ENCODE peak calls at places on chromosomes 13 and 19, in six cellular contexts. I is mammary epithelial cell, B is neural crest cell, F is kidney epithelial cell, K is cardiac fibroblast, H is mucosa of descending colon. L is an unnamed sample.

GRCh38 chr13:25901460-25902376 is 150.1 kb downstream of the SHISA2 start:
- DNase-seq in F (peak; percentile 49), I (peak; percentile 96), K (peak; percentile 73), H (no peak), B (no peak), L (no peak)

GRCh38 chr13:83340170-83340569 is 542.1 kb downstream of the SLITRK1 start:
- DNase-seq in B (no peak), K (no peak), F (no peak), I (no peak), H (no peak), L (no peak)

GRCh38 chr13:32323912-32324311 is 8.6 kb downstream of the BRCA2 start:
- DNase-seq in F (no peak), K (peak; percentile 86), I (peak; percentile 39), H (no peak), B (no peak), L (no peak)

GRCh38 chr19:20607943-20608342 is 42.4 kb upstream of the ZNF737 start:
- DNase-seq in B (no peak), H (no peak), F (no peak), I (no peak), K (no peak), L (no peak)

GRCh38 chr19:33724723-33725060 is 72.0 kb upstream of the KCTD15 start:
- DNase-seq in H (no peak), B (no peak), F (no peak), I (no peak), K (no peak), L (no peak)

GRCh38 chr13:42876810-42877550 is 95.6 kb downstream of the FAM216B start:
- DNase-seq in F (no peak), I (peak; percentile 79), B (no peak), H (no peak), K (peak; percentile 88), L (no peak)

GRCh38 chr19:49684251-49684982 is 5.0 kb upstream of the ADM5 start:
- DNase-seq in K (no peak), B (no peak), H (no peak), F (no peak), I (no peak), L (peak; percentile 65)

GRCh38 chr13:105538346-105538745 is 997.1 kb downstream of the EFNB2 start:
- DNase-seq in F (no peak), K (no peak), I (no peak), B (no peak), H (no peak), L (no peak)

GRCh38 chr19:22784051-22784450 is at the start of gene ZNF99:
- DNase-seq in H (no peak), I (no peak), B (no peak), K (no peak), F (no peak), L (no peak)

GRCh38 chr13:27920677-27921420 is 1.0 kb downstream of the PDX1 start:
- DNase-seq in I (peak; percentile 39), F (no peak), H (peak; percentile 50), K (no peak), B (no peak), L (peak; percentile 38)

GRCh38 chr19:47539747-47540311 is 25.0 kb upstream of the NAPA start:
- DNase-seq in K (no peak), I (no peak), H (no peak), F (no peak), B (no peak), L (no peak)

GRCh38 chr19:46863818-46864629 is 3.2 kb downstream of the ARHGAP35 start:
- DNase-seq in I (peak; percentile 79), K (peak; percentile 43), B (no peak), F (no peak), H (peak; percentile 36), L (peak; percentile 73)

GRCh38 chr13:74555291-74556001 is 421.2 kb upstream of the KLF12 start:
- DNase-seq in I (no peak), K (no peak), B (no peak), H (no peak), F (no peak), L (no peak)

GRCh38 chr19:10854350-10855089 is 6.3 kb downstream of the C19orf38 start:
- DNase-seq in H (no peak), K (no peak), I (no peak), F (no peak), B (no peak), L (no peak)

GRCh38 chr19:10852941-10853340 is 4.7 kb downstream of the C19orf38 start:
- DNase-seq in K (no peak), F (no peak), H (no peak), B (no peak), I (no peak), L (no peak)

GRCh38 chr19:10852098-10852800 is 4.0 kb downstream of the C19orf38 start:
- DNase-seq in B (no peak), I (peak; percentile 46), K (peak; percentile 61), F (no peak), H (no peak), L (no peak)

GRCh38 chr19:10858204-10858828 is 10.1 kb downstream of the C19orf38 start:
- DNase-seq in H (no peak), F (no peak), I (no peak), B (peak; percentile 55), K (peak; percentile 44), L (no peak)

GRCh38 chr19:10855879-10856522 is 7.8 kb downstream of the C19orf38 start:
- DNase-seq in I (no peak), F (no peak), H (no peak), K (peak; percentile 28), B (no peak), L (peak; percentile 30)
- TF ChIP-seq CTCF in I (peak; percentile 59), F (peak; percentile 53), H (no peak), K (peak; percentile 67), B (peak; percentile 59), L (no peak)

DNA sequence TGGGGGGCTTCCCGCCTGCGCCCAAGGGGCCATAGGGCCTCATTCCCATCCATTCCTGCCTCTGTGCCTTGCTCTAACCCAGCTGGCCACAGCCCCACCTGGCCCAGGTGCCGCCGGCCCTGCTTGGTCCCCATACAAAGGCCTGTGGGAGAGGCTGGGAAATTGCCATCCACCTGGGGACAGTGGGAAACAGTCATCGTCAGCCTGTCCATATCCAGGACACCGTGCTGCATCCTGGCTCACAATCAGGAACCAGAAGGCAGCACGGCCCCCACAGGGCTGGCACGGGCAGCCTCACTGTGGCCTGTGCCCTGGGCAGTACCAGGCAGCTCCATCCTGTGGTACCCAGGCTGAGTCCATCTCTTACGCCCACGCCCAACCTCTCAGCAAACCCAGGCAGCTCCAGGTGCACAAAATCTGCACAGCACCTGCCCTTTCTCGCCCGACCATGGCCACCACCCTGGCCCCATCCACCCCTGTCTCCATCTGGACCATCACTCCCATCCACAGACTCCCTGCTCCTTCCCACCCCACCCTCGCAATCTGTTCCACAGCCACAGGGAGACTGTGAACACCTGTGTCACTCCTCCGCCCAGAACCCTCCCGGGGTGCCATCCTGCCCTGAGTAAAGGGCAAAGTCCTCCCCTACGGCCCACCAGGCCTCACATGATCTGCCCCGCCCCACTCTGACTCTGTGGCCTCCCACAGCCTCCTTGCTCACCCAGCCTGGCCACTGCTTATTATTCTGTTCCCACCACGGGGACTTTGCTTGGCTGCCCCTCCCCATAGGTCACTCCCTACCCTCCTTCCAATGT is 21.1 kb upstream of the FBXO27 start:
- DNase-seq in K (no peak), F (no peak), H (peak; percentile 61), I (no peak), B (no peak), L (peak; percentile 50)
- TF ChIP-seq CTCF in K (no peak), F (no peak), H (no peak), I (no peak), B (no peak), L (no peak)

DNA sequence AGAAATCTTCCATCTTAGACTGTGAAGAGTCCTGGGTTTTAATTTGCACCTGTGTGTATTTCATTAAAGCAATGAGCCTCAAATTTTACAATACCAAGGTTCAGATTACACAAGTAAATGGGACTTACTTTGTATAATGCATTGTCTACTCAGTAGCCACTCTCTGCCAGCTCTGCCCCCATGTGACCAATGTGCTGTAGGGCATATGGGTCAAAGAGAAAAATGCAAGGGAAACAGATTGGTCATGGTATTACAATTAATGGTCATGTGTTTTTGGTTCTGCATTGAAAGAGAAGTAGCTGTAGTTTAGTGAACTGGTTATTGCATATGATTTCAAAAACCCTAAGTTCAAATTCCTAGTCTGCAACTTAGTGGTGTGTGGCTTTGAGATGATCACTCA is 545.5 kb downstream of the SUCLA2 start:
- DNase-seq in I (peak; percentile 6), K (peak; percentile 24), H (no peak), B (no peak), F (no peak), L (peak; percentile 9)
- TF ChIP-seq CTCF in I (peak; percentile 8), K (peak; percentile 11), H (no peak), B (no peak), F (peak; percentile 15), L (no peak)

GRCh38 chr13:96621634-96622033 is 372.6 kb downstream of the OXGR1 start:
- DNase-seq in K (no peak), B (no peak), I (no peak), H (no peak), F (no peak), L (no peak)
- TF ChIP-seq CTCF in K (no peak), B (no peak), I (no peak), H (no peak), F (no peak), L (no peak)

DNA sequence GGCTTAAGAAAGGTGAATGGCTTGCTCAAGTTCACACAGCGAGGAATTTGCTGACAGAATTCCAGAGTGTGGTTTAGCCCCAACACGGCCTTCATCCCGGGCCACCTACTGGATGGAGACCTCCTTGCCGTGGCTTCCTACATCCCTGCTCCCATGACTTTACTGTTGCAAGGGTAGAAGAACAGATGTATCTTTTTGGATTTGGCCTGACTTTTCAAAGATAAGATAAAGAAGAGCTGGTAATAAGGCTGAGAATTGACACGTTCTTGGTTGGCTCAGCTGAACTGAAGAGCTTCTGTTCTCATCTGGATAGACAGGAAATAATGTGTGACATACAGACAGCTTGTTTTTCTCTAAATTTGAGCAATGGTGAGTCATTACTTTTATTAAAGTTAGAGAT is 113.1 kb downstream of the KLF5 start:
- DNase-seq in I (peak; percentile 51), K (peak; percentile 57), B (no peak), F (no peak), H (no peak), L (no peak)
- TF ChIP-seq CTCF in I (peak; percentile 1), K (peak; percentile 25), B (no peak), F (no peak), H (no peak), L (no peak)

GRCh38 chr13:96119921-96120320 is 30.0 kb downstream of the HS6ST3 start:
- DNase-seq in B (no peak), H (no peak), K (no peak), F (no peak), I (no peak), L (no peak)
- TF ChIP-seq CTCF in B (no peak), H (no peak), K (no peak), F (no peak), I (no peak), L (no peak)

GRCh38 chr13:22662771-22663170 is 518.0 kb upstream of the SGCG start:
- DNase-seq in B (no peak), I (no peak), K (no peak), H (no peak), F (no peak), L (no peak)
- TF ChIP-seq CTCF in B (no peak), I (no peak), K (no peak), H (no peak), F (no peak), L (no peak)

GRCh38 chr13:99980201-99981114 is 1.1 kb upstream of the ZIC2 start:
- DNase-seq in H (peak; percentile 80), B (no peak), F (no peak), I (peak; percentile 76), K (peak; percentile 57), L (peak; percentile 62)
- TF ChIP-seq CTCF in H (no peak), B (no peak), F (no peak), I (no peak), K (no peak), L (no peak)

GRCh38 chr13:21670883-21671792 is at the start of gene FGF9:
- DNase-seq in I (peak; percentile 84), B (peak; percentile 62), K (peak; percentile 74), H (peak; percentile 90), F (no peak), L (peak; percentile 68)
- TF ChIP-seq CTCF in I (peak; percentile 33), B (no peak), K (no peak), H (no peak), F (no peak), L (no peak)